ENCODE peak calls at places on chromosomes 1 and 21, in five cellular contexts. One of them, this sample, is unnamed.

GRCh38 chr1:176515310-176515709 is 52.3 kb downstream of the PAPPA2 start:
- DNase-seq in AG10803: peak; percentile 51
- DNase-seq in foreskin fibroblast: no peak
- DNase-seq in cardiac fibroblast: peak; percentile 48
- DNase-seq in MM.1S: no peak
- DNase-seq in this sample: peak; percentile 42

GRCh38 chr21:46095106-46095719 is 2.7 kb upstream of the COL6A2 start:
- DNase-seq in AG10803: no peak
- DNase-seq in foreskin fibroblast: no peak
- DNase-seq in cardiac fibroblast: no peak
- DNase-seq in MM.1S: no peak
- DNase-seq in this sample: no peak

GRCh38 chr1:197327776-197328364 is 59.8 kb downstream of the CRB1 start:
- DNase-seq in AG10803: peak; percentile 6
- DNase-seq in foreskin fibroblast: no peak
- DNase-seq in cardiac fibroblast: peak; percentile 27
- DNase-seq in MM.1S: peak; percentile 34
- DNase-seq in this sample: peak; percentile 21

GRCh38 chr21:33360281-33360680 is 35.5 kb downstream of the IFNAR1 start:
- DNase-seq in AG10803: peak; percentile 70
- DNase-seq in foreskin fibroblast: peak; percentile 67
- DNase-seq in cardiac fibroblast: peak; percentile 78
- DNase-seq in MM.1S: no peak
- DNase-seq in this sample: peak; percentile 53

GRCh38 chr1:167922611-167923074 is 8.7 kb upstream of the ADCY10 start:
- DNase-seq in AG10803: no peak
- DNase-seq in foreskin fibroblast: peak; percentile 19
- DNase-seq in cardiac fibroblast: peak; percentile 24
- DNase-seq in MM.1S: no peak
- DNase-seq in this sample: no peak

GRCh38 chr1:16012590-16013219 is 5.1 kb downstream of the HSPB7 start:
- DNase-seq in AG10803: peak; percentile 87
- DNase-seq in foreskin fibroblast: no peak
- DNase-seq in cardiac fibroblast: peak; percentile 53
- DNase-seq in MM.1S: peak; percentile 36
- DNase-seq in this sample: peak; percentile 66

GRCh38 chr1:214360525-214361164 is 79.7 kb downstream of the SMYD2 start:
- DNase-seq in AG10803: no peak
- DNase-seq in foreskin fibroblast: no peak
- DNase-seq in cardiac fibroblast: no peak
- DNase-seq in MM.1S: no peak
- DNase-seq in this sample: no peak

GRCh38 chr1:30332100-30333094 is 391.0 kb downstream of the MATN1 start:
- DNase-seq in AG10803: no peak
- DNase-seq in foreskin fibroblast: no peak
- DNase-seq in cardiac fibroblast: no peak
- DNase-seq in MM.1S: no peak
- DNase-seq in this sample: no peak

GRCh38 chr21:33690874-33691273 is 48.6 kb downstream of the ITSN1 start:
- DNase-seq in AG10803: no peak
- DNase-seq in foreskin fibroblast: no peak
- DNase-seq in cardiac fibroblast: no peak
- DNase-seq in MM.1S: peak; percentile 93
- DNase-seq in this sample: no peak

GRCh38 chr1:156657161-156657970 is 15.4 kb downstream of the BCAN start:
- DNase-seq in AG10803: peak; percentile 45
- DNase-seq in foreskin fibroblast: peak; percentile 43
- DNase-seq in cardiac fibroblast: peak; percentile 63
- DNase-seq in MM.1S: peak; percentile 67
- DNase-seq in this sample: peak; percentile 48

GRCh38 chr21:39313042-39313456 is 383 bp downstream of the BRWD1 start:
- DNase-seq in AG10803: no peak
- DNase-seq in foreskin fibroblast: no peak
- DNase-seq in cardiac fibroblast: no peak
- DNase-seq in MM.1S: no peak
- DNase-seq in this sample: no peak

GRCh38 chr1:19033926-19034680 is 77.6 kb upstream of the IFFO2 start:
- DNase-seq in AG10803: peak; percentile 60
- DNase-seq in foreskin fibroblast: peak; percentile 20
- DNase-seq in cardiac fibroblast: peak; percentile 44
- DNase-seq in MM.1S: no peak
- DNase-seq in this sample: no peak

GRCh38 chr1:65457868-65458267 is 37.4 kb downstream of the LEPR start:
- DNase-seq in AG10803: no peak
- DNase-seq in foreskin fibroblast: no peak
- DNase-seq in cardiac fibroblast: no peak
- DNase-seq in MM.1S: no peak
- DNase-seq in this sample: no peak

GRCh38 chr1:172380441-172381244 is 39.8 kb upstream of the C1orf105 start:
- DNase-seq in AG10803: no peak
- DNase-seq in foreskin fibroblast: no peak
- DNase-seq in cardiac fibroblast: no peak
- DNase-seq in MM.1S: peak; percentile 69
- DNase-seq in this sample: no peak

GRCh38 chr1:14841951-14842350 is 243.5 kb downstream of the KAZN start:
- DNase-seq in AG10803: no peak
- DNase-seq in foreskin fibroblast: no peak
- DNase-seq in cardiac fibroblast: no peak
- DNase-seq in MM.1S: no peak
- DNase-seq in this sample: no peak

GRCh38 chr1:14842361-14842760 is 243.9 kb downstream of the KAZN start:
- DNase-seq in AG10803: no peak
- DNase-seq in foreskin fibroblast: peak; percentile 9
- DNase-seq in cardiac fibroblast: no peak
- DNase-seq in MM.1S: no peak
- DNase-seq in this sample: peak; percentile 74

GRCh38 chr1:14841456-14841855 is 243.0 kb downstream of the KAZN start:
- DNase-seq in AG10803: no peak
- DNase-seq in foreskin fibroblast: no peak
- DNase-seq in cardiac fibroblast: no peak
- DNase-seq in MM.1S: no peak
- DNase-seq in this sample: no peak

GRCh38 chr1:14844359-14844758 is 245.9 kb downstream of the KAZN start:
- DNase-seq in AG10803: no peak
- DNase-seq in foreskin fibroblast: no peak
- DNase-seq in cardiac fibroblast: no peak
- DNase-seq in MM.1S: no peak
- DNase-seq in this sample: no peak

DNA sequence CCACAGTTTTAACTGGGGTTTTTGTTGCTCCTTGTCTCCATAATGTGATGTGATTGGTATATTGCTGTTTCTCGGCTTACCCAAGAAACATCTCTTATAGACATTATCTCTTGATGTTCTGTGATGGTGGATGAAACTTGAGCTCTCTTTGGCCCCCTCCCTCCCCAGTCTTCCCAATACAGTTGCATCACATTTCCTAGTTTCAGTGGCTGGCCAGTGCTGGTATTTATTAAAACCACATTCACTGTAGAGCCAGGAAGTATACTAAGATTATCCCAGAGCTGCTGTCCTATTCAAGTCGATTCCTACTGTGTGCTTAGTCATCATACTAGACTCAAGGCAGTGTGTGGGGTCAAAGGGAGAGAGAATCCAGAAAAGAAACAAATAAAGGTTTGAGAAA is 244.4 kb downstream of the KAZN start:
- DNase-seq in AG10803: no peak
- DNase-seq in foreskin fibroblast: peak; percentile 7
- DNase-seq in cardiac fibroblast: no peak
- DNase-seq in MM.1S: no peak
- DNase-seq in this sample: peak; percentile 80
- H3K4me3 ChIP-seq in AG10803: no peak overlapping the region
- H3K4me3 ChIP-seq in foreskin fibroblast: no peak overlapping the region
- H3K4me3 ChIP-seq in cardiac fibroblast: no peak overlapping the region
- H3K4me3 ChIP-seq in MM.1S: no peak overlapping the region
- H3K4me3 ChIP-seq in this sample: no peak overlapping the region

GRCh38 chr1:43766086-43766784 is 58.9 kb downstream of the ST3GAL3 start:
- DNase-seq in AG10803: no peak
- DNase-seq in foreskin fibroblast: no peak
- DNase-seq in cardiac fibroblast: no peak
- DNase-seq in MM.1S: no peak
- DNase-seq in this sample: no peak
- TF ChIP-seq CTCF in AG10803: no peak
- TF ChIP-seq CTCF in foreskin fibroblast: no peak
- TF ChIP-seq CTCF in cardiac fibroblast: no peak
- TF ChIP-seq CTCF in MM.1S: no peak
- TF ChIP-seq CTCF in this sample: no peak

DNA sequence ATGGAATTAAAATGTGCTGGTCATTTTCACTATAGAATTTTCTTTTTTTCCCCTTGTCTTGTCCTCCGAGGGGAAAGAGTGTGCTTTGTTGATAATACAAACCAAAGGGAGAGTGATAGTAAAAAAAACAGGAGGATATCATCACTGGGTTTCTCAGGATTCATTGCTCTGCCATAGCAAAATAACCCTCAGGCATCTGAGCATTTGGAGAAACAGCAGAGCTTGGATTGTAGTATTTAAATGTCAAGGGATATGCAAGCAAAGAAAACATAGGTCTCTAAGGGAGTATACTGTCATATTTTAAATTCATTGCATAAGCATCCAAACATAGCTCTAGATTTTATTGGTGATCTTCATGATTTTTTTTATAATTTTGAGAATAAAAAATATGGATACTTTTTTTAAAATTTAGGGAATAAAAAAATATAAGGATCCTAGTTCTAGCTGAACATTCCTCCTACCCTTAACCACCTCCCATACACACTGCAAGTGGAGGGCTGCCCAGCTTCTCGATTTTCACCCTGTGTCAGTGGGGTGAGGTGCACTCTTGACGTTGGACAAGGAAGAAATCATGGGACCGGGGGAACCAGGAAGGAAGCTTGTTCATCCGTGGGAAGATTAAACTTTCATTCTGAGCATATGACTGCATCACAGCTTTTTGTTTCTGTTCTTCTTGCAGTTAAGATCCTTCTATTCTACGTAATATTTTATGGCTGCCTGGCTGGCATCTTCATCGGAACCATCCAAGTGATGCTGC is 4.4 kb downstream of the ATP1B1 start:
- DNase-seq in AG10803: no peak
- DNase-seq in foreskin fibroblast: no peak
- DNase-seq in cardiac fibroblast: peak; percentile 56
- DNase-seq in MM.1S: no peak
- DNase-seq in this sample: peak; percentile 76
- H3K4me3 ChIP-seq in AG10803: no peak overlapping the region
- H3K4me3 ChIP-seq in foreskin fibroblast: no peak overlapping the region
- H3K4me3 ChIP-seq in cardiac fibroblast: no peak overlapping the region
- H3K4me3 ChIP-seq in MM.1S: no peak overlapping the region
- H3K4me3 ChIP-seq in this sample: peak overlapping the region; percentile 43

DNA sequence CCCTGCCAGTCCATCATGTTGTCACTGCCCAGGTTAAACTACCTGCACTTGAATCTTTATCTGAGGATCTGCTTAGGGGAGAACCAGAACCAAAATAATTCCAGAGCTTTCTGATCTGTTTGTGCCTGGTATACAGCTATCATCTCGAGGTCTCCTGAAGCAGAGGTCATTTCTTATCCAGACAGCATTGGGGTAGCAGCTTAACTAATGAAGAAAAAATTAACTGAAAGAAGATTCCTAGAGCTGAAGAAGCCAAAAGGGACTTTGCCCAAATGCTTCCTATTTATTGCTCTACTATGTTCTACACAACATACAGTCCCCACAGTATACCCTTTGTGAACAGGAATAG is 2.7 kb downstream of the NTPCR start:
- DNase-seq in AG10803: no peak
- DNase-seq in foreskin fibroblast: no peak
- DNase-seq in cardiac fibroblast: no peak
- DNase-seq in MM.1S: no peak
- DNase-seq in this sample: no peak
- TF ChIP-seq CTCF in AG10803: no peak
- TF ChIP-seq CTCF in foreskin fibroblast: no peak
- TF ChIP-seq CTCF in cardiac fibroblast: no peak
- TF ChIP-seq CTCF in MM.1S: no peak
- TF ChIP-seq CTCF in this sample: no peak

GRCh38 chr1:154943649-154944421 is 7.3 kb upstream of the PMVK start:
- DNase-seq in AG10803: peak; percentile 18
- DNase-seq in foreskin fibroblast: no peak
- DNase-seq in cardiac fibroblast: no peak
- DNase-seq in MM.1S: peak; percentile 75
- DNase-seq in this sample: peak; percentile 45
- H3K4me3 ChIP-seq in AG10803: no peak overlapping the region
- H3K4me3 ChIP-seq in foreskin fibroblast: no peak overlapping the region
- H3K4me3 ChIP-seq in cardiac fibroblast: no peak overlapping the region
- H3K4me3 ChIP-seq in MM.1S: peak overlapping the region; percentile 54
- H3K4me3 ChIP-seq in this sample: no peak overlapping the region

GRCh38 chr1:61950418-61950817 is 208.1 kb downstream of the PATJ start:
- DNase-seq in AG10803: no peak
- DNase-seq in foreskin fibroblast: no peak
- DNase-seq in cardiac fibroblast: peak; percentile 22
- DNase-seq in MM.1S: no peak
- DNase-seq in this sample: no peak
- TF ChIP-seq CTCF in AG10803: peak; percentile 14
- TF ChIP-seq CTCF in foreskin fibroblast: no peak
- TF ChIP-seq CTCF in cardiac fibroblast: no peak
- TF ChIP-seq CTCF in MM.1S: peak; percentile 28
- TF ChIP-seq CTCF in this sample: no peak

This sample was measured in fibroblast of villous mesenchyme.